ENCODE peak calls at places on chromosomes 3 and 15, in nine cellular contexts. V is tibial artery, M is fibroblast of mammary gland, K is epithelial cell of esophagus, C is Caco-2, L is H7, P is IMR-90, O is cardiac fibroblast, A is choroid plexus epithelial cell. H is an unnamed sample.

GRCh38 chr3:54083901-54084300 is 38.5 kb upstream of the CACNA2D3 start:
- DNase-seq in P (no peak), C (no peak), O (no peak), K (no peak), V (no peak), L (no peak), M (no peak), A (no peak), H (no peak)

GRCh38 chr3:10116138-10116460 is 624 bp downstream of the BRK1 start:
- DNase-seq in M (peak), P (peak), K (peak), V (no peak), A (peak), C (peak), L (no peak), O (peak), H (no peak)

GRCh38 chr15:70023769-70024491 is 73.8 kb downstream of the TLE3 start:
- DNase-seq in C (no peak), A (peak), O (peak), K (peak), P (peak), M (peak), V (peak), L (no peak), H (no peak)

GRCh38 chr3:77041156-77041696 is 1.3 kb downstream of the ROBO2 start:
- DNase-seq in K (no peak), A (no peak), C (no peak), P (no peak), L (no peak), O (no peak), V (no peak), M (no peak), H (no peak)

GRCh38 chr3:121330586-121330985 is 215.2 kb downstream of the POLQ start:
- DNase-seq in M (no peak), O (no peak), A (no peak), K (no peak), V (no peak), C (no peak), L (no peak), P (no peak), H (no peak)

GRCh38 chr15:28995193-28995592 is 109.4 kb downstream of the APBA2 start:
- DNase-seq in L (peak), C (no peak), A (no peak), M (no peak), O (no peak), P (no peak), K (no peak), V (no peak), H (no peak)

GRCh38 chr15:87871130-87871737 is 385.3 kb downstream of the NTRK3 start:
- DNase-seq in C (no peak), O (no peak), P (peak), K (no peak), V (no peak), L (no peak), M (peak), A (no peak), H (no peak)

GRCh38 chr3:30518201-30518864 is 88.1 kb upstream of the TGFBR2 start:
- DNase-seq in L (no peak), V (peak), M (peak), K (no peak), O (peak), A (peak), C (no peak), P (peak), H (no peak)

GRCh38 chr15:36831915-36832310 is 252.5 kb downstream of the CDIN1 start:
- DNase-seq in L (no peak), P (no peak), C (no peak), V (no peak), O (no peak), M (no peak), A (peak), K (peak), H (no peak)

GRCh38 chr3:167304077-167304476 is 76.0 kb downstream of the ZBBX start:
- DNase-seq in K (no peak), V (no peak), M (peak), A (no peak), O (no peak), L (no peak), P (no peak), C (no peak), H (no peak)

GRCh38 chr15:80576519-80577090 is 118.5 kb upstream of the ABHD17C start:
- DNase-seq in L (no peak), M (no peak), A (no peak), P (no peak), K (no peak), V (peak), C (no peak), O (no peak), H (no peak)

GRCh38 chr3:48437812-48438211 is 2.1 kb downstream of the CCDC51 start:
- DNase-seq in L (no peak), O (no peak), K (no peak), C (no peak), P (no peak), M (no peak), A (no peak), V (no peak), H (no peak)

GRCh38 chr15:40772014-40772413 is 2.2 kb downstream of the C15orf62 start:
- DNase-seq in C (no peak), M (no peak), L (peak), P (no peak), K (no peak), V (no peak), A (no peak), O (no peak), H (no peak)

GRCh38 chr15:41865490-41866055 is 26.9 kb downstream of the PLA2G4B start:
- DNase-seq in A (no peak), P (no peak), O (no peak), C (no peak), L (no peak), V (no peak), M (no peak), K (no peak), H (no peak)

GRCh38 chr15:93037341-93038063 is 51.5 kb downstream of the RGMA start:
- DNase-seq in P (no peak), C (peak), M (peak), K (peak), O (peak), A (peak), V (peak), L (peak), H (no peak)

GRCh38 chr3:11651900-11652299 is 8.2 kb upstream of the VGLL4 start:
- DNase-seq in C (peak), L (no peak), O (peak), V (no peak), P (peak), M (peak), K (peak), A (peak), H (no peak)

GRCh38 chr3:197749315-197749600 is 425 bp upstream of the FYTTD1 start:
- DNase-seq in C (no peak), V (no peak), P (peak), O (peak), K (peak), L (peak), M (peak), A (peak), H (no peak)

GRCh38 chr3:193830791-193831191 is 237.8 kb downstream of the OPA1 start:
- DNase-seq in O (no peak), K (peak), C (no peak), L (no peak), A (no peak), V (no peak), M (no peak), P (no peak), H (no peak)

GRCh38 chr3:189941679-189942078 is 179.0 kb downstream of the P3H2 start:
- DNase-seq in V (no peak), C (peak), O (no peak), K (peak), P (peak), M (peak), L (no peak), A (peak), H (no peak)

GRCh38 chr3:69784854-69785523 is 45.7 kb downstream of the MITF start:
- DNase-seq in K (peak), P (peak), O (peak), V (peak), M (peak), A (peak), L (no peak), C (no peak), H (no peak)

GRCh38 chr3:136070953-136071949 is 105.7 kb downstream of the PPP2R3A start:
- DNase-seq in A (peak), C (peak), P (peak), K (peak), M (peak), V (peak), L (no peak), O (peak), H (no peak)

GRCh38 chr3:172137287-172138030 is 98.1 kb downstream of the FNDC3B start:
- DNase-seq in O (peak), A (no peak), V (no peak), L (no peak), P (no peak), C (no peak), K (no peak), M (no peak), H (no peak)

GRCh38 chr3:56855856-56856538 is 54.2 kb upstream of the ARHGEF3 start:
- DNase-seq in P (no peak), A (peak), M (no peak), O (peak), C (peak), K (peak), L (peak), V (peak), H (no peak)

GRCh38 chr15:40769310-40770146 is at the start of gene C15orf62:
- DNase-seq in O (peak), V (no peak), M (peak), P (peak), L (peak), A (peak), C (no peak), K (peak), H (no peak)

GRCh38 chr3:124811441-124811840 is 75.7 kb downstream of the ITGB5 start:
- DNase-seq in O (peak), L (no peak), K (no peak), V (peak), A (peak), M (peak), C (no peak), P (peak), H (no peak)

GRCh38 chr15:60795889-60796288 is 316.9 kb upstream of the ICE2 start:
- DNase-seq in L (no peak), V (no peak), M (no peak), A (no peak), P (no peak), K (no peak), O (no peak), C (no peak), H (no peak)

GRCh38 chr3:123202451-123202850 is 708 bp downstream of the SEC22A start:
- DNase-seq in K (peak), P (peak), A (peak), C (peak), O (peak), M (no peak), L (peak), V (no peak), H (no peak)

GRCh38 chr15:68151277-68151676 is 53.9 kb downstream of the CALML4 start:
- DNase-seq in M (peak), P (peak), O (no peak), C (no peak), L (no peak), K (peak), V (no peak), A (peak), H (no peak)

GRCh38 chr3:105997800-105998526 is 129.2 kb upstream of the CBLB start:
- DNase-seq in C (peak), P (peak), M (peak), V (peak), O (peak), K (peak), A (peak), L (no peak), H (no peak)

GRCh38 chr15:67838789-67839332 is 984 bp downstream of the RNU6-1 start:
- DNase-seq in K (peak), V (peak), C (peak), A (peak), O (peak), M (no peak), P (no peak), L (peak), H (no peak)

GRCh38 chr3:106256249-106256957 is 387.6 kb upstream of the CBLB start:
- DNase-seq in A (no peak), M (no peak), K (no peak), L (no peak), P (no peak), C (no peak), V (no peak), O (no peak), H (no peak)

GRCh38 chr15:74376825-74377581 is 9.6 kb upstream of the CYP11A1 start:
- DNase-seq in M (no peak), A (no peak), L (peak), K (no peak), V (no peak), O (no peak), P (no peak), C (no peak), H (no peak)

GRCh38 chr3:11238057-11238456 is 34.1 kb upstream of the ATG7 start:
- DNase-seq in K (peak), O (peak), M (peak), C (no peak), P (peak), L (no peak), V (no peak), A (peak), H (no peak)

GRCh38 chr3:112407214-112407887 is 74.4 kb downstream of the CD200 start:
- DNase-seq in M (no peak), A (no peak), K (no peak), L (no peak), C (no peak), V (no peak), O (no peak), P (no peak), H (no peak)

GRCh38 chr3:170848294-170848917 is 21.6 kb downstream of the RPL22L1 start:
- DNase-seq in O (peak), V (no peak), K (peak), P (peak), A (peak), L (no peak), M (peak), C (no peak), H (no peak)

GRCh38 chr3:32460031-32460749 is 42.5 kb downstream of the CMTM6 start:
- DNase-seq in A (no peak), O (peak), M (no peak), K (peak), C (no peak), L (peak), P (no peak), V (no peak), H (peak)

GRCh38 chr3:161222662-161223061 is 1.6 kb downstream of the NMD3 start:
- DNase-seq in O (peak), C (no peak), K (no peak), L (no peak), P (peak), V (no peak), A (peak), M (peak), H (no peak)

GRCh38 chr3:161221881-161222600 is 930 bp downstream of the NMD3 start:
- DNase-seq in K (peak), L (no peak), P (peak), O (peak), A (peak), M (peak), V (peak), C (no peak), H (no peak)

GRCh38 chr3:161219495-161219894 is 1.6 kb upstream of the NMD3 start:
- DNase-seq in M (no peak), A (no peak), C (no peak), L (no peak), K (no peak), V (no peak), O (no peak), P (no peak), H (no peak)

GRCh38 chr3:161220850-161221753 is at the start of gene NMD3:
- DNase-seq in K (peak), A (peak), P (peak), C (peak), O (peak), M (peak), V (peak), L (peak), H (peak)

GRCh38 chr3:161224786-161225185 is 3.7 kb downstream of the NMD3 start:
- DNase-seq in K (no peak), A (no peak), V (no peak), P (no peak), M (no peak), O (no peak), L (no peak), C (no peak), H (no peak)
- H3K4me3 ChIP-seq in K (no peak), A (no peak), V (no peak), P (no peak), M (no peak), O (no peak), L (no peak), C (no peak), H (no peak)

DNA sequence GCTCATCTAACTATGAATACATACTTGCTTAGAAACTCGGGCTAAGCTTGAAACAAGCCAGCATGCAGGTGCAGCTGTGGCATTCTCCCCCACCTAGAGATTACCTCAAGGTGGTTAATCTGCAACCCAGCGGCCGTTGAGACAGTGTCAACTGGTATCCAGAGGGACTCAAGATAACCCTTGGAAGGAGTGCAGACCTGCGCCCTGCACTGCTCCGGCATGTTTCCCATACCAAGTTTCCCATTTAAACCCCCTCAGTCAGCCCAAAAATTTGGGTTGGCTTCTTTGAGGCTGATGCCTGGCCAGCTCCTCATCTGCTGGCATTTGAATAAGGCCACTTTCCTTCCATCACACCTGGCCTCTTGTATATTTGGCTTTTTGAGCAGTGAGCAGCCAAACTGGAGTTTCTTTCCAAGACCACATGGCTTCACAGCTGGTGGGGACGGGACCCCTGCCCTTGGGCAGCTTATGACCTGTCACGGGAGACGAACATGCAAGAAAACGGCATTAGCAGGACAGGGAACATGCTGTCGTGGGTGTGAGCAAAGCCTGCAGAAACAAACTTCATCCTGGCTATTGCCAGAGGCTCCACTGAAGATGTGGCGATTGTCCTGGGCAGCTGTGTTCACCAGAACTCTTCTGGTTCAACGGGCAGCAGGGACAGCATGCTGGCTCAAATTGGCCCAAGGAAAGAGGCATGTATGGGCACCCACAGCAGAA is 98.2 kb downstream of the PLXNA1 start:
- DNase-seq in A (no peak), C (no peak), L (no peak), M (no peak), V (no peak), O (no peak), K (no peak), P (no peak), H (no peak)
- H3K4me3 ChIP-seq in A (no peak), C (no peak), L (no peak), M (no peak), V (no peak), O (no peak), K (no peak), P (no peak), H (no peak)

GRCh38 chr3:187191271-187191670 is 6.0 kb upstream of the RTP1 start:
- DNase-seq in A (no peak), V (no peak), C (no peak), O (no peak), L (no peak), P (no peak), K (peak), M (no peak), H (no peak)
- H3K4me3 ChIP-seq in A (no peak), V (no peak), C (no peak), O (no peak), L (no peak), P (no peak), K (no peak), M (no peak), H (no peak)

GRCh38 chr3:132038198-132038825 is 3.5 kb upstream of the CPNE4 start:
- DNase-seq in P (peak), C (no peak), K (peak), A (peak), L (peak), M (peak), O (peak), V (no peak), H (no peak)

GRCh38 chr3:132033471-132033870 is 1.3 kb downstream of the CPNE4 start:
- DNase-seq in V (no peak), K (no peak), A (no peak), M (no peak), P (no peak), O (no peak), L (peak), C (no peak), H (no peak)

GRCh38 chr3:132032959-132033358 is 1.9 kb downstream of the CPNE4 start:
- DNase-seq in V (no peak), P (no peak), O (no peak), L (no peak), M (no peak), C (no peak), K (no peak), A (no peak), H (no peak)

GRCh38 chr3:132034097-132034485 is 723 bp downstream of the CPNE4 start:
- DNase-seq in K (no peak), O (no peak), P (no peak), L (peak), M (no peak), A (no peak), V (no peak), C (no peak), H (no peak)

DNA sequence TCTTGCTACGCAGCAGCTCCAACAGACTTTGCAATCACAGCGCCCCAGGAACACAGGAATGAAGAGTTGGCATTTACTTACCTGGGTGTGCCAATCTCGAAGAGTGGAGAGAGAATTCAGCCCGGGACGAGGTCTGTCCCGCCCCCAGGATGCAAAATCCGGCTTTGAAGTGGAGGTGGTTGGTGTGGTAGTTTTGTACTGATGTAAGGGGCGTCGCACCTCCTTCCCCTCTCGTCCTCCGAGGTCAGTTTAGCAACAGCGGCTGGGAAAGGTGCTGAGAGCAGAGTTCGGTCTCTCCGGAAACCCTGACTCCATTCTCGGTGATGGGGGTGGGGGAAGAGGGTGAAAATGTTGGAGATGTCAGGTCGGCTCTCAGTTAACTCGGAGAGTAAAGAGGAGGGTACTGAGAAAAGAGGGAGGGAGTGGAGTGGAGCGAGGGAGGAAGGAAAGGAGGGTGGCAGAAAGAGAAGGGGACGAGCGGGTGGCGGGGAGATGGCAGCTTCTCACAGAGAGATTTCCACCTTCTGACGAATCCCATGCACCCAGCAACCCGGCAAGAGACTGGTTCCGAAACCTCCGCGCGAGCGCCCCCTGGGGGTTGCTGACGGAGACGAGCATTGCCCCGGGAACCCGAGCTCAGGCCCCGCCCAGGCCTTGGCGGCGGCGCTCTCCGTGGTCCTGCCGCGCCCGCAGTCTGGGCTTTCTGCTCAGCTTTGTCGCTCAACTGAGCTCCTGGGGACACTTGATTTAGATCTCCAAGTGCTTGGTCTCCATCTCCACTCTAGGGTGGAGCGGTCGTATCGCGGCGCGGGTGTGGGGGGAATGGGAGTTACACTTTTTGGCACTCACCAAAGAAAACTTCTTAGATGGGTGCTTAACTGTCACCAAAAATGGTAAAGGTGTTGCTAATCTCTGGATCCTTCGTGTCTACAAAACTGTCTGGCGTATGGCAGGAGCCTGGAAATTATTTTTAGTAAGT is at the start of gene CPNE4:
- DNase-seq in M (peak), L (peak), C (peak), O (peak), A (peak), V (peak), K (peak), P (peak), H (peak)
- H3K4me3 ChIP-seq in M (peak), L (peak), C (no peak), O (no peak), A (peak), V (peak), K (peak), P (no peak), H (peak)

GRCh38 chr3:152656207-152657001 is 178.5 kb upstream of the P2RY1 start:
- DNase-seq in K (no peak), M (no peak), C (no peak), V (no peak), L (no peak), P (no peak), A (no peak), O (peak), H (no peak)

GRCh38 chr3:152662157-152662556 is 172.8 kb upstream of the P2RY1 start:
- DNase-seq in K (no peak), V (no peak), A (no peak), L (no peak), C (no peak), M (no peak), O (no peak), P (no peak), H (no peak)

GRCh38 chr3:152658977-152659376 is 176.0 kb upstream of the P2RY1 start:
- DNase-seq in M (no peak), O (no peak), A (no peak), K (no peak), C (no peak), P (no peak), V (no peak), L (no peak), H (no peak)

GRCh38 chr3:152657002-152657400 is 177.9 kb upstream of the P2RY1 start:
- DNase-seq in V (no peak), M (no peak), P (no peak), O (no peak), K (no peak), C (no peak), A (no peak), L (peak), H (peak)
- H3K4me3 ChIP-seq in V (no peak), M (no peak), P (no peak), O (no peak), K (no peak), C (no peak), A (no peak), L (no peak), H (no peak)